ENCODE peak calls at places on chromosomes 2 and 18, in ten cellular contexts. P is effector memory CD8-positive, alpha-beta T cell; F is ELF-1; K is GDM1; W is stimulated activated CD8-positive, alpha-beta memory T cell treated with anti-CD3 and anti-CD28 coated beads, Interleukin-15, amount 100 ng/mL, for 1 hour; E is HuH-7; Y is stimulated activated CD4-positive, alpha-beta T cell treated with anti-CD3 and anti-CD28 coated beads, Interleukin-2, amount 100 ng/mL, for 48 hours; I is cardiac muscle cell; Q is fibroblast of pulmonary artery; A is effector memory CD4-positive, alpha-beta T cell. U is an unnamed sample.

GRCh38 chr2:173752152-173752551 is 213.0 kb downstream of the SP3 start:
- DNase-seq in P (no peak), F (no peak), K (no peak), W (no peak), E (no peak), Y (no peak), I (peak), Q (peak), A (no peak), U (no peak)

GRCh38 chr2:240410808-240411207 is 24.7 kb upstream of the GPC1 start:
- DNase-seq in P (no peak), F (no peak), K (no peak), W (no peak), E (no peak), Y (no peak), I (no peak), Q (no peak), A (no peak), U (no peak)

GRCh38 chr2:108148555-108148954 is 91.2 kb upstream of the SULT1C3 start:
- DNase-seq in P (no peak), F (no peak), K (no peak), W (no peak), E (no peak), Y (no peak), I (no peak), Q (no peak), A (no peak), U (no peak)

GRCh38 chr18:30381826-30382225 is 660.7 kb downstream of the DSC3 start:
- DNase-seq in P (no peak), F (no peak), K (no peak), W (no peak), E (no peak), Y (no peak), I (no peak), Q (no peak), A (no peak), U (no peak)

GRCh38 chr2:192286093-192286701 is 91.5 kb upstream of the TMEFF2 start:
- DNase-seq in P (no peak), F (no peak), K (no peak), W (no peak), E (peak), Y (no peak), I (peak), Q (peak), A (no peak), U (no peak)

GRCh38 chr2:101617188-101617587 is 80.3 kb upstream of the MAP4K4 start:
- DNase-seq in P (no peak), F (no peak), K (no peak), W (no peak), E (no peak), Y (no peak), I (peak), Q (peak), A (no peak), U (no peak)

GRCh38 chr2:148303166-148303565 is 282.3 kb downstream of the MBD5 start:
- DNase-seq in P (no peak), F (peak), K (no peak), W (no peak), E (no peak), Y (no peak), I (no peak), Q (no peak), A (no peak), U (no peak)

GRCh38 chr18:36191711-36192110 is 4.4 kb downstream of the MOCOS start:
- DNase-seq in P (no peak), F (no peak), K (no peak), W (no peak), E (no peak), Y (no peak), I (no peak), Q (no peak), A (no peak), U (no peak)

GRCh38 chr2:159030674-159031380 is 62.4 kb downstream of the TANC1 start:
- DNase-seq in P (no peak), F (peak), K (no peak), W (no peak), E (peak), Y (no peak), I (peak), Q (peak), A (no peak), U (no peak)

GRCh38 chr2:9001229-9001628 is 2.3 kb downstream of the MBOAT2 start:
- DNase-seq in P (no peak), F (no peak), K (no peak), W (no peak), E (no peak), Y (no peak), I (no peak), Q (peak), A (no peak), U (no peak)

GRCh38 chr2:225806105-225806504 is 406.6 kb downstream of the NYAP2 start:
- DNase-seq in P (no peak), F (no peak), K (no peak), W (no peak), E (no peak), Y (no peak), I (no peak), Q (peak), A (no peak), U (no peak)

GRCh38 chr2:64204006-64204632 is 59.9 kb upstream of the PELI1 start:
- DNase-seq in P (no peak), F (peak), K (no peak), W (no peak), E (no peak), Y (no peak), I (peak), Q (peak), A (peak), U (peak)

GRCh38 chr18:25349131-25349925 is 2.6 kb downstream of the ZNF521 start:
- DNase-seq in P (no peak), F (peak), K (peak), W (no peak), E (no peak), Y (no peak), I (peak), Q (peak), A (no peak), U (no peak)

GRCh38 chr2:211957799-211958198 is 580.8 kb downstream of the ERBB4 start:
- DNase-seq in P (no peak), F (no peak), K (no peak), W (no peak), E (no peak), Y (no peak), I (no peak), Q (no peak), A (no peak), U (no peak)

U was measured in T-helper 22 cell.